ENCODE peak calls at places on chromosomes 1 and 21, in four cellular contexts. Y, A, G and W are unnamed samples.

GRCh38 chr1:23013657-23014056 is 2.0 kb downstream of the TEX46 start:
- DNase-seq in Y (no peak), G (no peak), A (no peak), W (no peak)

GRCh38 chr21:16082038-16082816 is 352.4 kb downstream of the USP25 start:
- DNase-seq in G (no peak), A (no peak), Y (no peak), W (no peak)

GRCh38 chr1:36879613-36880012 is 154.7 kb downstream of the GRIK3 start:
- DNase-seq in Y (no peak), G (no peak), A (no peak), W (no peak)

GRCh38 chr1:151723726-151724370 is 2.5 kb downstream of the RIIAD1 start:
- DNase-seq in G (no peak), A (no peak), Y (no peak), W (no peak)

GRCh38 chr21:26800455-26801454 is 44.5 kb downstream of the ADAMTS1 start:
- DNase-seq in G (no peak), Y (no peak), A (no peak), W (no peak)

GRCh38 chr1:85200367-85200869 is 398 bp downstream of the SYDE2 start:
- DNase-seq in G (peak), A (peak), Y (no peak), W (peak)

GRCh38 chr1:21909286-21909759 is 27.8 kb downstream of the HSPG2 start:
- DNase-seq in A (no peak), G (no peak), Y (no peak), W (no peak)

GRCh38 chr1:235919797-235920475 is 53.2 kb upstream of the LYST start:
- DNase-seq in G (no peak), Y (no peak), A (no peak), W (no peak)

GRCh38 chr1:24920155-24920925 is 9.7 kb downstream of the RUNX3 start:
- DNase-seq in Y (no peak), A (peak), G (no peak), W (no peak)

GRCh38 chr1:51768971-51769601 is 109.4 kb downstream of the NRDC start:
- DNase-seq in Y (peak), A (peak), G (peak), W (no peak)

GRCh38 chr1:161088587-161089110 is 709 bp downstream of the NECTIN4 start:
- DNase-seq in Y (no peak), A (no peak), G (no peak), W (no peak)

GRCh38 chr21:45529785-45530422 is 12.3 kb downstream of the SLC19A1 start:
- DNase-seq in Y (no peak), G (no peak), A (no peak), W (no peak)

GRCh38 chr1:71621785-71622184 is 541.0 kb upstream of the ZRANB2 start:
- DNase-seq in Y (no peak), G (no peak), A (no peak), W (no peak)

GRCh38 chr1:21149430-21149861 is 27.3 kb downstream of the EIF4G3 start:
- DNase-seq in G (no peak), A (no peak), Y (peak), W (no peak)

GRCh38 chr1:100866041-100866900 is 28.4 kb downstream of the EXTL2 start:
- DNase-seq in Y (peak), G (peak), A (peak), W (no peak)

GRCh38 chr21:45364464-45365185 is 40.3 kb upstream of the COL18A1 start:
- DNase-seq in A (no peak), G (no peak), Y (no peak), W (no peak)

GRCh38 chr1:154925335-154926170 is 11.0 kb downstream of the PMVK start:
- DNase-seq in G (no peak), A (no peak), Y (no peak), W (no peak)

GRCh38 chr21:43303240-43304178 is 123.4 kb downstream of the SIK1 start:
- DNase-seq in Y (no peak), G (no peak), A (no peak), W (no peak)

GRCh38 chr21:43304621-43305335 is 122.2 kb downstream of the SIK1 start:
- DNase-seq in Y (no peak), G (no peak), A (no peak), W (no peak)

GRCh38 chr21:43302769-43303168 is 124.2 kb downstream of the SIK1 start:
- DNase-seq in Y (no peak), A (no peak), G (no peak), W (no peak)

GRCh38 chr21:43305336-43305665 is 121.6 kb downstream of the SIK1 start:
- DNase-seq in G (no peak), Y (no peak), A (no peak), W (no peak)

DNA sequence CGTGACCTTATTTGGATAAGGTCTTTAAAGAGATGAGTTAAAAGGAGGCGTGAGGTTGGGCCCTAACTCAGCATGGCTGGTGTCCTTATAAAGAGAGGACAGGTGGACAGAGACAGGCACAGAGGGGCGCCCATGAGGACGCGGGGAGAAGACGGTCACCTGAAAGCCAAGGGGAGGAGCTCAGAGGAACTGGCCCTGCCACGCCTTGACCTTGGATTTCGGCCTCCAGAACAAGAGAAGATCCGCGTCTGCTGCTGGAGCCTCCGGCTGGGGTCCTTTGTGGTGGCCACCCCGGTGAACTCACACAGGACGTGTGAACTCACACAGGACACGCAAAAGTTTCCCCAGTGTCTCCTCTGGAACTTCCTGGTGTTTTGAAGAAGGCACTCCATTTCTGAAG is 122.7 kb downstream of the SIK1 start:
- DNase-seq in Y (no peak), A (no peak), G (no peak), W (no peak)
- TF ChIP-seq SRF in Y (no peak), A (no peak), G (no peak), W (no peak)

GRCh38 chr1:12516741-12517140 is 101.3 kb downstream of the DHRS3 start:
- DNase-seq in A (no peak), Y (no peak), G (no peak), W (no peak)
- TF ChIP-seq SRF in A (no peak), Y (no peak), G (no peak), W (no peak)

GRCh38 chr1:179142889-179143299 is 61.0 kb downstream of the TOR3A start:
- DNase-seq in A (peak), G (peak), Y (peak), W (no peak)
- TF ChIP-seq SRF in A (no peak), G (no peak), Y (peak), W (no peak)

DNA sequence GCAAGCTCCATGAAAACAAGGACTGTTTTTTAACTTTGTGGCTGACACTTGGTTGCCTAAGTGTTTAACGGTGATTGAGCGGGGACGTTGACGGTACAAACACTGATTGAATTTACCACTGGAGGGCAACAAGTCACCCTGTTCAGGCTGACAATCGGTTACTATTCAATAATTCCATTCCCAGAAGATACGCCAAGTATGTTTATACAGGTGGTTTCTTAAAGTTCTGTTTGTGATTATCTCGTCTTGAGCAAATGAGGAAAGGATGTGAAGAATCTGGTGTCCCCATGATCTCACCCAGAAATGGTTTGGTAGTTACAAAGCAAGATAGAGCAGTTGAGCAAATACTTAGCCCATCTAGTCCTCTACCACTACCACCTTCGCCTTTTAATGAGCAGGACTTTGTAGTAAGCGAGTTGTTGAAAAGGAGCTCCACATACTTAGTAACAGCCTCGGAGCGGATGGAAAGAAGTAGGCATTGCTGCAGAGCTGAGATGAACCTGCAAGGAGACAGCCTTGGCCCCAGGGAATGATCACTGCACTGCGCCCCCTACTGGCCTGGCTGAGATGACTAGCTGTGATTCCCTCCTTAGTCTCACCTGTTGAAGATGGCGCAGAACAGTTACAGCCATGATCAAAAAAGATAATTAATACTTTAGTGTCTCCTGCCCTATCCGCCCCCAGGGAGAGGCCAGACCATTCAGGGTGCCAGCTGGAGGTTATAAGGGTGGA is 36.3 kb downstream of the IFNAR1 start:
- DNase-seq in A (peak), Y (no peak), G (peak), W (peak)
- TF ChIP-seq SRF in A (no peak), Y (no peak), G (no peak), W (no peak)

GRCh38 chr1:239061770-239062169 is 324.6 kb upstream of the CHRM3 start:
- DNase-seq in G (no peak), A (no peak), Y (no peak), W (no peak)

GRCh38 chr1:239067058-239067457 is 319.3 kb upstream of the CHRM3 start:
- DNase-seq in A (no peak), Y (no peak), G (no peak), W (no peak)

GRCh38 chr1:239067480-239067879 is 318.9 kb upstream of the CHRM3 start:
- DNase-seq in G (no peak), Y (no peak), A (no peak), W (no peak)
- TF ChIP-seq SRF in G (no peak), Y (no peak), A (no peak), W (no peak)

DNA sequence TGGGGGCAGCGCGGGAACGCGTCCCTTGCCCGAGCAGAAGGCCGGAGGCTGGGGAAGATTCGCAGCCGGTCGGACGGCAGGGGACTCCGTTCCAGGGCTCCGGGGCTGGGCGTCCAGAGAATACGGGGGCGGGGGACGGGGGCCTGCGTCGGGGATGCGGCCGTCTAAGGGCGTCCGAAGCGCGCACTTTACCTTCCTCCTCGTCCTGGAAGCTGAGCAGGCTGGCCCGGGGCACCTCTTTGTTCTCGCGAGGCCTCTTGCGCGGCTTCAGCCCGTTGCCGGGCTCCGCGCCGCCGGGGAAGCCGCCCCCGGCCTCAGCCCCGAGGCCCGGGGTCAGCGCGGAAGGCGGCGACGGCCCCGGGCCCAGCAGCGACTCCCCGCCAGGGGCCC is 426 bp downstream of the PAXBP1 start:
- DNase-seq in Y (no peak), A (peak), G (peak), W (peak)
- TF ChIP-seq SRF in Y (no peak), A (no peak), G (no peak), W (no peak)

GRCh38 chr1:40763742-40764532 is 19.6 kb upstream of the KCNQ4 start:
- DNase-seq in G (no peak), Y (no peak), A (no peak), W (no peak)

GRCh38 chr1:40762144-40762923 is 21.3 kb upstream of the KCNQ4 start:
- DNase-seq in Y (no peak), G (no peak), A (no peak), W (no peak)

GRCh38 chr1:40758004-40758403 is 25.6 kb upstream of the KCNQ4 start:
- DNase-seq in G (no peak), Y (no peak), A (no peak), W (no peak)

GRCh38 chr1:40758578-40759343 is 24.8 kb upstream of the KCNQ4 start:
- DNase-seq in A (no peak), Y (no peak), G (peak), W (no peak)

DNA sequence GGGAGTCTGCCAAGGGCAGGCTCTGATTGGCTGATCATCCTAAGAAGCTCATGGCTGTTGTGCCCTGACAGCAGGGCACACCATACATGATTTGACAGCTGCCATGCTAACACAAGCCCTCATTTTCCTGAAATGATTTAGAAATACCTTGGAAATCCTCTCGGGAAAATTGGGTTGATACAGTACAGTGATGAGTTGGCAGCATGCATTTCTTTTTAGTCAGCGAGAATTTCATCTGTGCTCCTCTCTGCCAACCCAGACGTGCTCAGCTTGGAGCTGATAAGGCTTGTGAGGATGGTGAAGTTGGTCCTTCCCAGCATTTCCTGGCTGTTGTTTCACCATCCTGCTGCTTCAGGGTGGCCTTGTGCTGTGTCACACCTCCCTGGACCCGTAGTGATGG is 22.6 kb upstream of the KCNQ4 start:
- DNase-seq in A (no peak), G (no peak), Y (no peak), W (no peak)
- TF ChIP-seq SRF in A (no peak), G (no peak), Y (no peak), W (no peak)

GRCh38 chr21:36747815-36748381 is 49.0 kb downstream of the SIM2 start:
- DNase-seq in Y (no peak), A (peak), G (peak), W (peak)
- TF ChIP-seq SRF in Y (no peak), A (no peak), G (no peak), W (no peak)

GRCh38 chr1:171715813-171716251 is 26.0 kb downstream of the VAMP4 start:
- DNase-seq in Y (no peak), G (peak), A (peak), W (no peak)
- TF ChIP-seq SRF in Y (no peak), G (no peak), A (no peak), W (no peak)